ENCODE peak calls at places on chromosomes 12 and 14, in eight cellular contexts. One of them, this sample, is unnamed.

GRCh38 chr14:64554551-64554950 is 4.8 kb downstream of the PPP1R36 start:
- DNase-seq in A549: no peak
- DNase-seq in upper lobe of left lung: no peak
- DNase-seq in fibroblast of villous mesenchyme: no peak
- DNase-seq in AG04450: no peak
- DNase-seq in psoas muscle: no peak
- DNase-seq in lower lobe of right lung: no peak
- DNase-seq in epithelial cell of proximal tubule: no peak
- DNase-seq in this sample: no peak

GRCh38 chr14:31949709-31950108 is 127.4 kb upstream of the ARHGAP5 start:
- DNase-seq in A549: no peak
- DNase-seq in upper lobe of left lung: no peak
- DNase-seq in fibroblast of villous mesenchyme: peak
- DNase-seq in AG04450: no peak
- DNase-seq in psoas muscle: no peak
- DNase-seq in lower lobe of right lung: no peak
- DNase-seq in epithelial cell of proximal tubule: no peak
- DNase-seq in this sample: no peak

GRCh38 chr14:77186911-77187648 is 5.5 kb downstream of the TMEM63C start:
- DNase-seq in A549: no peak
- DNase-seq in upper lobe of left lung: no peak
- DNase-seq in fibroblast of villous mesenchyme: no peak
- DNase-seq in AG04450: no peak
- DNase-seq in psoas muscle: peak
- DNase-seq in lower lobe of right lung: no peak
- DNase-seq in epithelial cell of proximal tubule: no peak
- DNase-seq in this sample: no peak

GRCh38 chr12:124603143-124603542 is 35.7 kb upstream of the NCOR2 start:
- DNase-seq in A549: no peak
- DNase-seq in upper lobe of left lung: no peak
- DNase-seq in fibroblast of villous mesenchyme: no peak
- DNase-seq in AG04450: no peak
- DNase-seq in psoas muscle: no peak
- DNase-seq in lower lobe of right lung: no peak
- DNase-seq in epithelial cell of proximal tubule: no peak
- DNase-seq in this sample: no peak

GRCh38 chr14:24761141-24761540 is 127.2 kb upstream of the GZMB start:
- DNase-seq in A549: no peak
- DNase-seq in upper lobe of left lung: no peak
- DNase-seq in fibroblast of villous mesenchyme: no peak
- DNase-seq in AG04450: no peak
- DNase-seq in psoas muscle: no peak
- DNase-seq in lower lobe of right lung: no peak
- DNase-seq in epithelial cell of proximal tubule: no peak
- DNase-seq in this sample: no peak

GRCh38 chr12:95626854-95627253 is 75.6 kb upstream of the USP44 start:
- DNase-seq in A549: no peak
- DNase-seq in upper lobe of left lung: no peak
- DNase-seq in fibroblast of villous mesenchyme: no peak
- DNase-seq in AG04450: no peak
- DNase-seq in psoas muscle: no peak
- DNase-seq in lower lobe of right lung: no peak
- DNase-seq in epithelial cell of proximal tubule: no peak
- DNase-seq in this sample: no peak

GRCh38 chr12:25459541-25459951 is 93.5 kb downstream of the LMNTD1 start:
- DNase-seq in A549: no peak
- DNase-seq in upper lobe of left lung: peak
- DNase-seq in fibroblast of villous mesenchyme: no peak
- DNase-seq in AG04450: no peak
- DNase-seq in psoas muscle: no peak
- DNase-seq in lower lobe of right lung: no peak
- DNase-seq in epithelial cell of proximal tubule: no peak
- DNase-seq in this sample: no peak

GRCh38 chr14:63893701-63894458 is 41.1 kb downstream of the SYNE2 start:
- DNase-seq in A549: no peak
- DNase-seq in upper lobe of left lung: no peak
- DNase-seq in fibroblast of villous mesenchyme: peak
- DNase-seq in AG04450: peak
- DNase-seq in psoas muscle: peak
- DNase-seq in lower lobe of right lung: no peak
- DNase-seq in epithelial cell of proximal tubule: peak
- DNase-seq in this sample: no peak

GRCh38 chr14:105065280-105066228 is at the start of gene GPR132:
- DNase-seq in A549: no peak
- DNase-seq in upper lobe of left lung: peak
- DNase-seq in fibroblast of villous mesenchyme: no peak
- DNase-seq in AG04450: no peak
- DNase-seq in psoas muscle: no peak
- DNase-seq in lower lobe of right lung: peak
- DNase-seq in epithelial cell of proximal tubule: no peak
- DNase-seq in this sample: peak

GRCh38 chr12:43277630-43278267 is 274.3 kb downstream of the ADAMTS20 start:
- DNase-seq in A549: peak
- DNase-seq in upper lobe of left lung: no peak
- DNase-seq in fibroblast of villous mesenchyme: no peak
- DNase-seq in AG04450: peak
- DNase-seq in psoas muscle: no peak
- DNase-seq in lower lobe of right lung: no peak
- DNase-seq in epithelial cell of proximal tubule: no peak
- DNase-seq in this sample: no peak

GRCh38 chr14:94334837-94335236 is 11.7 kb upstream of the SERPINA6 start:
- DNase-seq in A549: no peak
- DNase-seq in upper lobe of left lung: no peak
- DNase-seq in fibroblast of villous mesenchyme: peak
- DNase-seq in AG04450: no peak
- DNase-seq in psoas muscle: no peak
- DNase-seq in lower lobe of right lung: no peak
- DNase-seq in epithelial cell of proximal tubule: no peak
- DNase-seq in this sample: no peak

GRCh38 chr14:72745546-72745945 is 148.4 kb downstream of the DPF3 start:
- DNase-seq in A549: peak
- DNase-seq in upper lobe of left lung: no peak
- DNase-seq in fibroblast of villous mesenchyme: peak
- DNase-seq in AG04450: peak
- DNase-seq in psoas muscle: no peak
- DNase-seq in lower lobe of right lung: no peak
- DNase-seq in epithelial cell of proximal tubule: no peak
- DNase-seq in this sample: no peak

DNA sequence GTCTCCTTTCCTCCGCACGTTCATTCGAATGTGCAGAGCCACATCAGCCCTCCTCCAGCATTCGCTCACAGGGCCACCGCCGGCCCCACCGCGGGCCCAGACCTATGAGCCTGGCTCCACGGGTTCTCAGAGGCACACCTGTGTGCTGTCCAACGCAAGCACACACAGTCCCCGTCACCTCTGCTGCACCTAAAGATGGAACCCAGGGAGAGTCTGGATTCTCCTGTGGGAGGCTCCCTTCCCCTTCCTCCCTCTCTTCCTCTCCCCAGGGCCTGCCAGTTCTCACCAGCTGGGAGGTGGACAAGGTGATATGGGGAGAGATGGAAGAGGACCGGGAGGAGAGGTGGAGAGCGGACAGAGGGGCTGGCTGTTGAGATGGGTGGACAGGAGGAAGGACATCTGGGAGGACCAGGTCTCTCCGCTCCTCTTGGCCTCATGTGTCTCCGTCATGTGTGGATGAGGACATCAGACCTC is 4.9 kb upstream of the AQP6 start:
- DNase-seq in A549: no peak
- DNase-seq in upper lobe of left lung: no peak
- DNase-seq in fibroblast of villous mesenchyme: no peak
- DNase-seq in AG04450: no peak
- DNase-seq in psoas muscle: no peak
- DNase-seq in lower lobe of right lung: no peak
- DNase-seq in epithelial cell of proximal tubule: no peak
- DNase-seq in this sample: no peak
- H3K4me3 ChIP-seq in A549: peak
- H3K4me3 ChIP-seq in upper lobe of left lung: peak
- H3K4me3 ChIP-seq in fibroblast of villous mesenchyme: peak
- H3K4me3 ChIP-seq in AG04450: peak
- H3K4me3 ChIP-seq in psoas muscle: peak
- H3K4me3 ChIP-seq in lower lobe of right lung: peak
- H3K4me3 ChIP-seq in epithelial cell of proximal tubule: peak
- H3K4me3 ChIP-seq in this sample: peak

GRCh38 chr12:121239335-121239678 is 29.4 kb downstream of the P2RX4 start:
- DNase-seq in A549: no peak
- DNase-seq in upper lobe of left lung: no peak
- DNase-seq in fibroblast of villous mesenchyme: no peak
- DNase-seq in AG04450: no peak
- DNase-seq in psoas muscle: no peak
- DNase-seq in lower lobe of right lung: no peak
- DNase-seq in epithelial cell of proximal tubule: no peak
- DNase-seq in this sample: peak

GRCh38 chr12:121238604-121239334 is 28.8 kb downstream of the P2RX4 start:
- DNase-seq in A549: no peak
- DNase-seq in upper lobe of left lung: no peak
- DNase-seq in fibroblast of villous mesenchyme: no peak
- DNase-seq in AG04450: no peak
- DNase-seq in psoas muscle: no peak
- DNase-seq in lower lobe of right lung: no peak
- DNase-seq in epithelial cell of proximal tubule: no peak
- DNase-seq in this sample: peak

GRCh38 chr12:121240484-121241202 is 30.7 kb downstream of the P2RX4 start:
- DNase-seq in A549: no peak
- DNase-seq in upper lobe of left lung: peak
- DNase-seq in fibroblast of villous mesenchyme: peak
- DNase-seq in AG04450: no peak
- DNase-seq in psoas muscle: peak
- DNase-seq in lower lobe of right lung: peak
- DNase-seq in epithelial cell of proximal tubule: no peak
- DNase-seq in this sample: peak

GRCh38 chr12:121241203-121241970 is 31.5 kb downstream of the P2RX4 start:
- DNase-seq in A549: no peak
- DNase-seq in upper lobe of left lung: no peak
- DNase-seq in fibroblast of villous mesenchyme: peak
- DNase-seq in AG04450: no peak
- DNase-seq in psoas muscle: no peak
- DNase-seq in lower lobe of right lung: no peak
- DNase-seq in epithelial cell of proximal tubule: no peak
- DNase-seq in this sample: no peak

DNA sequence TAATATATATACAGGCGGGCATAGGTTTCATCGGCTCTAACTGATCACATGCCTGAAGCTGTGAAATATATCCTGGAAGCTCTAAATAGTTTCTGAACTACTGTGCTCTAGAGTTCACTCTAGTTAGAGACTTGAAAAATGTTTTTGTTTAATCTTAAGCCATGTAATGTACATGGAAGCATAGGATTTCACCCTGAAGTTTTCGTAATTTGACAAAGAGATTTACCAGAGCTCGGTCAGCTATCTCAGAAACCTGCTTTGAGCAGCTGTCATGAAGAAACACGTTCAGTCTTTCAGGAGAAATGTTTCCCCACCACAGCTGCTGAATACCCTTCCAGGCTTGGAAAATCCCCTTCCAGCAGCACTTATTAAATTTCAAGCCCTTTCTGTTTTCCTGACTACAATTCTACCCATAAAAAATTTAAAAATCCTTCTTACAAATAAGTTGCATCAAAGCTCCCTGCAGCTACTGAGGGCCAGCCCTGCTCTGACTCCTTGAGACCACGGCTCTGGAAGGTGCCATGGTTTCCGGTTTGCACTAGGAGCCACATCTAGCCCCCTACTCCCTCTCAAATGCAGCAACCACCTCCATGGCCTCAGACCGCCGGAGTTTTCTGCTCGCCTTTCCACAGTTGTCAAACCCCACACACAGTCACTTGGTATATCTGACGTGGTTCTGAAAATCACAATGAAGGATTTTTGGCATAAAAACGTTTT is 29.9 kb downstream of the P2RX4 start:
- DNase-seq in A549: no peak
- DNase-seq in upper lobe of left lung: no peak
- DNase-seq in fibroblast of villous mesenchyme: peak
- DNase-seq in AG04450: no peak
- DNase-seq in psoas muscle: no peak
- DNase-seq in lower lobe of right lung: no peak
- DNase-seq in epithelial cell of proximal tubule: no peak
- DNase-seq in this sample: no peak
- H3K4me3 ChIP-seq in A549: no peak
- H3K4me3 ChIP-seq in upper lobe of left lung: no peak
- H3K4me3 ChIP-seq in fibroblast of villous mesenchyme: no peak
- H3K4me3 ChIP-seq in AG04450: no peak
- H3K4me3 ChIP-seq in psoas muscle: no peak
- H3K4me3 ChIP-seq in lower lobe of right lung: peak
- H3K4me3 ChIP-seq in epithelial cell of proximal tubule: no peak
- H3K4me3 ChIP-seq in this sample: no peak

GRCh38 chr12:4134833-4135597 is 138.5 kb upstream of the CCND2 start:
- DNase-seq in A549: no peak
- DNase-seq in upper lobe of left lung: no peak
- DNase-seq in fibroblast of villous mesenchyme: no peak
- DNase-seq in AG04450: no peak
- DNase-seq in psoas muscle: no peak
- DNase-seq in lower lobe of right lung: no peak
- DNase-seq in epithelial cell of proximal tubule: no peak
- DNase-seq in this sample: no peak
- H3K4me3 ChIP-seq in A549: no peak
- H3K4me3 ChIP-seq in upper lobe of left lung: no peak
- H3K4me3 ChIP-seq in fibroblast of villous mesenchyme: no peak
- H3K4me3 ChIP-seq in AG04450: no peak
- H3K4me3 ChIP-seq in psoas muscle: no peak
- H3K4me3 ChIP-seq in lower lobe of right lung: no peak
- H3K4me3 ChIP-seq in epithelial cell of proximal tubule: no peak
- H3K4me3 ChIP-seq in this sample: no peak

GRCh38 chr12:46369095-46369473 is 3.5 kb downstream of the SLC38A2 start:
- DNase-seq in A549: no peak
- DNase-seq in upper lobe of left lung: no peak
- DNase-seq in fibroblast of villous mesenchyme: no peak
- DNase-seq in AG04450: no peak
- DNase-seq in psoas muscle: no peak
- DNase-seq in lower lobe of right lung: no peak
- DNase-seq in epithelial cell of proximal tubule: no peak
- DNase-seq in this sample: no peak

GRCh38 chr12:46366771-46367170 is 5.8 kb downstream of the SLC38A2 start:
- DNase-seq in A549: no peak
- DNase-seq in upper lobe of left lung: no peak
- DNase-seq in fibroblast of villous mesenchyme: peak
- DNase-seq in AG04450: no peak
- DNase-seq in psoas muscle: no peak
- DNase-seq in lower lobe of right lung: no peak
- DNase-seq in epithelial cell of proximal tubule: no peak
- DNase-seq in this sample: no peak

GRCh38 chr12:46368684-46369083 is 3.9 kb downstream of the SLC38A2 start:
- DNase-seq in A549: no peak
- DNase-seq in upper lobe of left lung: no peak
- DNase-seq in fibroblast of villous mesenchyme: no peak
- DNase-seq in AG04450: no peak
- DNase-seq in psoas muscle: no peak
- DNase-seq in lower lobe of right lung: no peak
- DNase-seq in epithelial cell of proximal tubule: no peak
- DNase-seq in this sample: no peak

GRCh38 chr12:46367351-46368029 is 5.1 kb downstream of the SLC38A2 start:
- DNase-seq in A549: no peak
- DNase-seq in upper lobe of left lung: no peak
- DNase-seq in fibroblast of villous mesenchyme: peak
- DNase-seq in AG04450: no peak
- DNase-seq in psoas muscle: no peak
- DNase-seq in lower lobe of right lung: no peak
- DNase-seq in epithelial cell of proximal tubule: no peak
- DNase-seq in this sample: no peak

DNA sequence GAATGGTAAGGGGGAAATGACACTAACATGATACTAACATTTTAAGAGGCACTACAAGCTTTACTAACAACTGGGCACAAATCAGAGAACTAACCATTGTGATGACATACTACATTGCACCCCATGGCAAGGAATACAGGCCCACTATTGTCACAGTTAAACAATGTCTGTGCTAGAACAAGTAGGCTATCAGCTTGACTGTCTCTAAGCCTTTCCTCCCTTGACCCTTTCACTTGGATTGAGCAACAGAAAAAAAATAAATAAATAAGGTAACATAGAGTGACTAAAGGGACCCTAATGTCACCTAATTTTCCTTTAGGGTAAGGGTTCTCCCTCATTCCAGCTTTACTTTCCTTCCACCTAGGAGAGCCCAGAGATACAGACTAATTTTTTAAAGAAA is 4.4 kb downstream of the SLC38A2 start:
- DNase-seq in A549: no peak
- DNase-seq in upper lobe of left lung: no peak
- DNase-seq in fibroblast of villous mesenchyme: no peak
- DNase-seq in AG04450: no peak
- DNase-seq in psoas muscle: no peak
- DNase-seq in lower lobe of right lung: no peak
- DNase-seq in epithelial cell of proximal tubule: no peak
- DNase-seq in this sample: no peak
- H3K4me3 ChIP-seq in A549: peak
- H3K4me3 ChIP-seq in upper lobe of left lung: peak
- H3K4me3 ChIP-seq in fibroblast of villous mesenchyme: peak
- H3K4me3 ChIP-seq in AG04450: peak
- H3K4me3 ChIP-seq in psoas muscle: peak
- H3K4me3 ChIP-seq in lower lobe of right lung: peak
- H3K4me3 ChIP-seq in epithelial cell of proximal tubule: peak
- H3K4me3 ChIP-seq in this sample: no peak

This sample was measured in Jurkat, Clone E6-1.